ENCODE peak calls at places on chromosomes 1 and 21, in eight cellular contexts. One of them, this sample, is unnamed.

GRCh38 chr1:78553859-78554258 is 63.1 kb downstream of the PTGFR start:
- DNase-seq in GM23338: peak; percentile 69
- DNase-seq in K562: no peak
- DNase-seq in esophagus muscularis mucosa: no peak
- DNase-seq in HCT116: peak; percentile 7
- DNase-seq in H1: no peak
- DNase-seq in stomach: no peak
- DNase-seq in sigmoid colon: no peak
- DNase-seq in this sample: no peak

GRCh38 chr1:3668585-3669300 is 16.4 kb downstream of the TP73 start:
- DNase-seq in HCT116: peak; percentile 49
- DNase-seq in GM23338: peak; percentile 71
- DNase-seq in sigmoid colon: peak; percentile 66
- DNase-seq in esophagus muscularis mucosa: no peak
- DNase-seq in stomach: peak; percentile 94
- DNase-seq in K562: peak; percentile 75
- DNase-seq in H1: peak; percentile 83
- DNase-seq in this sample: no peak

GRCh38 chr1:63281753-63282152 is 40.6 kb upstream of the FOXD3 start:
- DNase-seq in K562: no peak
- DNase-seq in GM23338: no peak
- DNase-seq in H1: no peak
- DNase-seq in stomach: no peak
- DNase-seq in HCT116: no peak
- DNase-seq in sigmoid colon: no peak
- DNase-seq in esophagus muscularis mucosa: no peak
- DNase-seq in this sample: no peak

GRCh38 chr1:31380181-31380580 is 7.3 kb upstream of the FABP3 start:
- DNase-seq in K562: no peak
- DNase-seq in HCT116: no peak
- DNase-seq in stomach: no peak
- DNase-seq in sigmoid colon: no peak
- DNase-seq in H1: no peak
- DNase-seq in esophagus muscularis mucosa: no peak
- DNase-seq in GM23338: no peak
- DNase-seq in this sample: no peak

GRCh38 chr1:182666736-182667135 is 17.7 kb downstream of the RGS8 start:
- DNase-seq in HCT116: no peak
- DNase-seq in K562: no peak
- DNase-seq in GM23338: peak; percentile 45
- DNase-seq in H1: no peak
- DNase-seq in sigmoid colon: no peak
- DNase-seq in stomach: no peak
- DNase-seq in esophagus muscularis mucosa: no peak
- DNase-seq in this sample: no peak

GRCh38 chr1:103424645-103425044 is 100.9 kb upstream of the RNPC3 start:
- DNase-seq in K562: no peak
- DNase-seq in HCT116: no peak
- DNase-seq in esophagus muscularis mucosa: no peak
- DNase-seq in GM23338: no peak
- DNase-seq in sigmoid colon: no peak
- DNase-seq in H1: no peak
- DNase-seq in stomach: no peak
- DNase-seq in this sample: no peak

GRCh38 chr1:164765557-164765956 is 206.6 kb downstream of the PBX1 start:
- DNase-seq in esophagus muscularis mucosa: no peak
- DNase-seq in stomach: no peak
- DNase-seq in GM23338: no peak
- DNase-seq in HCT116: no peak
- DNase-seq in H1: no peak
- DNase-seq in sigmoid colon: no peak
- DNase-seq in K562: no peak
- DNase-seq in this sample: no peak

GRCh38 chr1:185650602-185651230 is 83.5 kb upstream of the HMCN1 start:
- DNase-seq in esophagus muscularis mucosa: no peak
- DNase-seq in GM23338: no peak
- DNase-seq in HCT116: no peak
- DNase-seq in K562: no peak
- DNase-seq in sigmoid colon: no peak
- DNase-seq in stomach: no peak
- DNase-seq in H1: no peak
- DNase-seq in this sample: no peak

GRCh38 chr1:220818421-220819173 is 31.9 kb downstream of the MTARC1 start:
- DNase-seq in sigmoid colon: peak; percentile 95
- DNase-seq in esophagus muscularis mucosa: no peak
- DNase-seq in K562: no peak
- DNase-seq in stomach: no peak
- DNase-seq in HCT116: no peak
- DNase-seq in GM23338: peak; percentile 83
- DNase-seq in H1: peak; percentile 48
- DNase-seq in this sample: peak; percentile 12

GRCh38 chr1:84719477-84720274 is 29.4 kb upstream of the SSX2IP start:
- DNase-seq in K562: no peak
- DNase-seq in GM23338: no peak
- DNase-seq in H1: no peak
- DNase-seq in sigmoid colon: no peak
- DNase-seq in HCT116: no peak
- DNase-seq in stomach: no peak
- DNase-seq in esophagus muscularis mucosa: no peak
- DNase-seq in this sample: no peak

GRCh38 chr1:19452221-19452663 is 33.1 kb downstream of the CAPZB start:
- DNase-seq in esophagus muscularis mucosa: no peak
- DNase-seq in stomach: no peak
- DNase-seq in sigmoid colon: no peak
- DNase-seq in K562: no peak
- DNase-seq in H1: no peak
- DNase-seq in GM23338: no peak
- DNase-seq in HCT116: no peak
- DNase-seq in this sample: no peak

GRCh38 chr1:168136709-168137514 is at the start of gene GPR161:
- DNase-seq in H1: peak; percentile 85
- DNase-seq in stomach: peak; percentile 48
- DNase-seq in HCT116: no peak
- DNase-seq in sigmoid colon: peak; percentile 81
- DNase-seq in K562: peak; percentile 88
- DNase-seq in GM23338: peak; percentile 77
- DNase-seq in esophagus muscularis mucosa: no peak
- DNase-seq in this sample: peak; percentile 63

GRCh38 chr21:33451634-33452071 is 28.1 kb downstream of the TMEM50B start:
- DNase-seq in GM23338: no peak
- DNase-seq in esophagus muscularis mucosa: no peak
- DNase-seq in stomach: peak; percentile 51
- DNase-seq in sigmoid colon: no peak
- DNase-seq in K562: no peak
- DNase-seq in HCT116: no peak
- DNase-seq in H1: no peak
- DNase-seq in this sample: no peak

GRCh38 chr21:28758042-28758882 is 234.4 kb downstream of the LTN1 start:
- DNase-seq in GM23338: no peak
- DNase-seq in esophagus muscularis mucosa: no peak
- DNase-seq in K562: no peak
- DNase-seq in HCT116: no peak
- DNase-seq in stomach: no peak
- DNase-seq in sigmoid colon: no peak
- DNase-seq in H1: no peak
- DNase-seq in this sample: no peak

GRCh38 chr1:24140741-24141181 is 2.2 kb downstream of the IL22RA1 start:
- DNase-seq in K562: no peak
- DNase-seq in H1: no peak
- DNase-seq in stomach: no peak
- DNase-seq in GM23338: no peak
- DNase-seq in HCT116: no peak
- DNase-seq in sigmoid colon: no peak
- DNase-seq in esophagus muscularis mucosa: no peak
- DNase-seq in this sample: no peak

GRCh38 chr1:227894306-227894721 is 53.4 kb downstream of the WNT9A start:
- DNase-seq in HCT116: no peak
- DNase-seq in K562: no peak
- DNase-seq in stomach: peak; percentile 18
- DNase-seq in sigmoid colon: no peak
- DNase-seq in esophagus muscularis mucosa: no peak
- DNase-seq in GM23338: no peak
- DNase-seq in H1: peak; percentile 38
- DNase-seq in this sample: no peak

GRCh38 chr1:109383850-109384249 is 13.9 kb downstream of the SORT1 start:
- DNase-seq in esophagus muscularis mucosa: no peak
- DNase-seq in K562: peak; percentile 44
- DNase-seq in sigmoid colon: no peak
- DNase-seq in HCT116: no peak
- DNase-seq in H1: no peak
- DNase-seq in stomach: no peak
- DNase-seq in GM23338: no peak
- DNase-seq in this sample: no peak

GRCh38 chr1:109388884-109389637 is 8.7 kb downstream of the SORT1 start:
- DNase-seq in GM23338: no peak
- DNase-seq in stomach: no peak
- DNase-seq in H1: no peak
- DNase-seq in esophagus muscularis mucosa: no peak
- DNase-seq in HCT116: no peak
- DNase-seq in sigmoid colon: no peak
- DNase-seq in K562: peak; percentile 60
- DNase-seq in this sample: no peak

GRCh38 chr1:109385417-109385816 is 12.3 kb downstream of the SORT1 start:
- DNase-seq in H1: no peak
- DNase-seq in GM23338: no peak
- DNase-seq in stomach: no peak
- DNase-seq in K562: no peak
- DNase-seq in esophagus muscularis mucosa: no peak
- DNase-seq in HCT116: no peak
- DNase-seq in sigmoid colon: peak; percentile 76
- DNase-seq in this sample: no peak

GRCh38 chr1:109388208-109388711 is 9.5 kb downstream of the SORT1 start:
- DNase-seq in K562: no peak
- DNase-seq in H1: no peak
- DNase-seq in esophagus muscularis mucosa: no peak
- DNase-seq in stomach: no peak
- DNase-seq in GM23338: no peak
- DNase-seq in HCT116: no peak
- DNase-seq in sigmoid colon: no peak
- DNase-seq in this sample: no peak

DNA sequence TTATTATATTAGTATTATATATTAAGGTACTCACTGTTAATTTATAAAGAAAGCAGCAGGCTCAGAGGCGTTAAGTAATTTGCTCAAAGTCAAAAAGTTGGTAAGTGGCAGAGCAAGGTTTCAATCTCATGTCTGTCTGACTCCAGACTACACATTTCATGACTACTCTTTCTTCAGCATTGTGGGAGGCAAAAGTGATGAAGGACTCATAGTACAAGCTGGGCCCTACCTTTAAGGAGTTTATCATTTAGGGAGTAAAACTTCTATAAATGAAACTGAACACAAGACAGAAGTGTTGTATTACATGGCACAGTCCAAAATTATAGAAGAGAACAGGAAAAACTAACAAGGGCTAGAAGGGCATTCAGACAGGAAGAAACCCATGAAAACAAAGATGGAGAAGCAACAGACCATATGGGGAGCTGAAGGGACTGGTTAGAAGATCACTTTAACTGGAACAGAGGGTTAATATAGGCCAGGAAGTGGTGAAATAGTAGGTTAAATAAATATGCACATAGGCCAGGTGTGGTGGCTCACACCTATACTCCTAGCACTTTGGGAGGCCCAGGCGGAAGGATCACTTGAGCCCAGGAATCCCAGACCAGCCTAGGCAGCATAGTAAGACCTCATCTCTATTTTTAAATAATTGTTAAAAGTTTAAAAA is 11.5 kb downstream of the SORT1 start:
- DNase-seq in sigmoid colon: no peak
- DNase-seq in HCT116: no peak
- DNase-seq in H1: no peak
- DNase-seq in esophagus muscularis mucosa: no peak
- DNase-seq in K562: no peak
- DNase-seq in GM23338: no peak
- DNase-seq in stomach: no peak
- DNase-seq in this sample: no peak
- H3K27ac ChIP-seq in sigmoid colon: peak overlapping the region; percentile 87
- H3K27ac ChIP-seq in HCT116: no peak overlapping the region
- H3K27ac ChIP-seq in H1: no peak overlapping the region
- H3K27ac ChIP-seq in esophagus muscularis mucosa: peak overlapping the region; percentile 91
- H3K27ac ChIP-seq in K562: peak overlapping the region; percentile 45
- H3K27ac ChIP-seq in GM23338: no peak overlapping the region
- H3K27ac ChIP-seq in stomach: peak overlapping the region; percentile 1
- H3K27ac ChIP-seq in this sample: no peak overlapping the region

GRCh38 chr1:180094705-180095280 is 59.9 kb upstream of the QSOX1 start:
- DNase-seq in H1: no peak
- DNase-seq in HCT116: no peak
- DNase-seq in esophagus muscularis mucosa: no peak
- DNase-seq in K562: no peak
- DNase-seq in sigmoid colon: no peak
- DNase-seq in stomach: no peak
- DNase-seq in GM23338: no peak
- DNase-seq in this sample: no peak
- TF ChIP-seq CTCF in H1: no peak
- TF ChIP-seq CTCF in HCT116: no peak
- TF ChIP-seq CTCF in esophagus muscularis mucosa: no peak
- TF ChIP-seq CTCF in K562: no peak
- TF ChIP-seq CTCF in sigmoid colon: no peak
- TF ChIP-seq CTCF in stomach: no peak
- TF ChIP-seq CTCF in GM23338: no peak
- TF ChIP-seq CTCF in this sample: no peak

DNA sequence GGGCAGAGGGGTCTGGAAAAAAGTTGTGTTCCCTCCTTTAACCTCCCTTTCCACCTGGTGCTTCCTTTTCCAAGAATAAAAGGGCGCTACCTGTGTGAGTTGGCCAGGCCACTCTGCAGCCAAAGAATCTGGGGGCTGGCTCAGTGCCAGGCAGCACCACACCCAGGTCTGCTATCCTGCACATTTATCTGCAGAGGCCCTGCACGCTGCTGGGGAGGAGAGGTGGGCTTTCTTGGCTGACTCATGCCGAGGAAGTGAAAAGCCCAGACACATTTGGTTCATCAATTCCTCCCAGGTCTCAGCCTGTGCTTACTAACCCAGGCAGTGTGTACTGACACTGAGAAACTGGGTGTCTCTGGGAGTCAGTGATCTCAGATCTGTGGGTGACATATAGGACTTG is 79.8 kb upstream of the F3 start:
- DNase-seq in GM23338: no peak
- DNase-seq in K562: peak; percentile 54
- DNase-seq in esophagus muscularis mucosa: no peak
- DNase-seq in H1: no peak
- DNase-seq in stomach: peak; percentile 76
- DNase-seq in sigmoid colon: no peak
- DNase-seq in HCT116: peak; percentile 73
- DNase-seq in this sample: no peak
- TF ChIP-seq POLR2AphosphoS5 in GM23338: no peak
- TF ChIP-seq POLR2AphosphoS5 in K562: no peak
- TF ChIP-seq POLR2AphosphoS5 in esophagus muscularis mucosa: no peak
- TF ChIP-seq POLR2AphosphoS5 in H1: no peak
- TF ChIP-seq POLR2AphosphoS5 in stomach: peak; percentile 40
- TF ChIP-seq POLR2AphosphoS5 in sigmoid colon: no peak
- TF ChIP-seq POLR2AphosphoS5 in HCT116: peak; percentile 77
- TF ChIP-seq POLR2AphosphoS5 in this sample: no peak

DNA sequence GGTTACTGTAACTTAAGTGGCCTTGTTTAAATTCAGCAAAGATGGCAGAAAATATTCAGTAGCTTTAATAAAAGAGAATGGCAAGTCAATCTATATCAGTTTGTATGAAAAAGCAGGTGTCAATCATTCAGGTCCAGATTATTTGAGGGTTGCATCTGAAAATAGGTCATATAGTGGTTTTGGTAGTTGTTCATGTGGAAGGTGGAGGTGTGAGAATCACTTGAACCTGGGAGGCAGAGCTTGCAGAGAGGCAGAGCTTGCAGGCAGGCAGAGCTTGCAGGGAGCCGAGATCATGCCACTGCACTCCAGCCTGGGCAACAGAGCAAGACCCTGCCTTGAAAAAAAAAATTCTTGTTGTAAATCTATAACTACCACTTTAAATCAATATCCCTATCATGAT is 88.6 kb downstream of the ZSWIM5 start:
- DNase-seq in H1: no peak
- DNase-seq in GM23338: no peak
- DNase-seq in sigmoid colon: no peak
- DNase-seq in stomach: no peak
- DNase-seq in HCT116: no peak
- DNase-seq in K562: no peak
- DNase-seq in esophagus muscularis mucosa: no peak
- DNase-seq in this sample: no peak
- H3K27ac ChIP-seq in H1: no peak overlapping the region
- H3K27ac ChIP-seq in GM23338: no peak overlapping the region
- H3K27ac ChIP-seq in sigmoid colon: no peak overlapping the region
- H3K27ac ChIP-seq in stomach: no peak overlapping the region
- H3K27ac ChIP-seq in HCT116: no peak overlapping the region
- H3K27ac ChIP-seq in K562: no peak overlapping the region
- H3K27ac ChIP-seq in esophagus muscularis mucosa: no peak overlapping the region
- H3K27ac ChIP-seq in this sample: no peak overlapping the region